ENCODE peak calls at places on chromosomes 16 and 17, in eight cellular contexts. One of them, this sample, is unnamed.

GRCh38 chr17:81066072-81066471 is 31.1 kb downstream of the BAIAP2 start:
- DNase-seq in endothelial cell of umbilical vein: no peak
- DNase-seq in AG04450: no peak
- DNase-seq in CD8-positive, alpha-beta T cell: no peak
- DNase-seq in B cell: no peak
- DNase-seq in left lung: no peak
- DNase-seq in prostate gland: peak; percentile 92
- DNase-seq in nephron progenitor cell: no peak
- DNase-seq in this sample: no peak

GRCh38 chr17:42132941-42133340 is 10.3 kb downstream of the HSPB9 start:
- DNase-seq in endothelial cell of umbilical vein: peak; percentile 48
- DNase-seq in AG04450: no peak
- DNase-seq in CD8-positive, alpha-beta T cell: no peak
- DNase-seq in B cell: no peak
- DNase-seq in left lung: peak; percentile 87
- DNase-seq in prostate gland: peak; percentile 62
- DNase-seq in nephron progenitor cell: no peak
- DNase-seq in this sample: no peak

GRCh38 chr16:31305219-31305618 is 45.4 kb downstream of the ITGAM start:
- DNase-seq in endothelial cell of umbilical vein: no peak
- DNase-seq in AG04450: no peak
- DNase-seq in CD8-positive, alpha-beta T cell: no peak
- DNase-seq in B cell: no peak
- DNase-seq in left lung: no peak
- DNase-seq in prostate gland: no peak
- DNase-seq in nephron progenitor cell: no peak
- DNase-seq in this sample: no peak

GRCh38 chr16:12393208-12393607 is 410.5 kb downstream of the CPPED1 start:
- DNase-seq in endothelial cell of umbilical vein: no peak
- DNase-seq in AG04450: no peak
- DNase-seq in CD8-positive, alpha-beta T cell: no peak
- DNase-seq in B cell: no peak
- DNase-seq in left lung: no peak
- DNase-seq in prostate gland: no peak
- DNase-seq in nephron progenitor cell: no peak
- DNase-seq in this sample: no peak

GRCh38 chr17:40694584-40694983 is 9.0 kb downstream of the KRT24 start:
- DNase-seq in endothelial cell of umbilical vein: no peak
- DNase-seq in AG04450: no peak
- DNase-seq in CD8-positive, alpha-beta T cell: no peak
- DNase-seq in B cell: no peak
- DNase-seq in left lung: no peak
- DNase-seq in prostate gland: peak; percentile 74
- DNase-seq in nephron progenitor cell: no peak
- DNase-seq in this sample: no peak

GRCh38 chr16:56426585-56426984 is 1.2 kb upstream of the AMFR start:
- DNase-seq in endothelial cell of umbilical vein: no peak
- DNase-seq in AG04450: no peak
- DNase-seq in CD8-positive, alpha-beta T cell: no peak
- DNase-seq in B cell: no peak
- DNase-seq in left lung: no peak
- DNase-seq in prostate gland: no peak
- DNase-seq in nephron progenitor cell: no peak
- DNase-seq in this sample: no peak

GRCh38 chr16:67841198-67841815 is 813 bp upstream of the THAP11 start:
- DNase-seq in endothelial cell of umbilical vein: no peak
- DNase-seq in AG04450: no peak
- DNase-seq in CD8-positive, alpha-beta T cell: no peak
- DNase-seq in B cell: no peak
- DNase-seq in left lung: no peak
- DNase-seq in prostate gland: no peak
- DNase-seq in nephron progenitor cell: no peak
- DNase-seq in this sample: no peak

GRCh38 chr17:64230551-64231408 is 32.3 kb downstream of the TEX2 start:
- DNase-seq in endothelial cell of umbilical vein: peak; percentile 28
- DNase-seq in AG04450: peak; percentile 84
- DNase-seq in CD8-positive, alpha-beta T cell: no peak
- DNase-seq in B cell: no peak
- DNase-seq in left lung: no peak
- DNase-seq in prostate gland: no peak
- DNase-seq in nephron progenitor cell: no peak
- DNase-seq in this sample: no peak

GRCh38 chr17:55433029-55433628 is 11.5 kb upstream of the MMD start:
- DNase-seq in endothelial cell of umbilical vein: no peak
- DNase-seq in AG04450: no peak
- DNase-seq in CD8-positive, alpha-beta T cell: no peak
- DNase-seq in B cell: no peak
- DNase-seq in left lung: no peak
- DNase-seq in prostate gland: peak; percentile 78
- DNase-seq in nephron progenitor cell: no peak
- DNase-seq in this sample: no peak

GRCh38 chr17:18185391-18185790 is 1.8 kb downstream of the ALKBH5 start:
- DNase-seq in endothelial cell of umbilical vein: peak; percentile 33
- DNase-seq in AG04450: no peak
- DNase-seq in CD8-positive, alpha-beta T cell: no peak
- DNase-seq in B cell: no peak
- DNase-seq in left lung: no peak
- DNase-seq in prostate gland: no peak
- DNase-seq in nephron progenitor cell: no peak
- DNase-seq in this sample: no peak
- TF ChIP-seq CTCF in endothelial cell of umbilical vein: no peak
- TF ChIP-seq CTCF in AG04450: no peak
- TF ChIP-seq CTCF in CD8-positive, alpha-beta T cell: no peak
- TF ChIP-seq CTCF in B cell: no peak
- TF ChIP-seq CTCF in left lung: no peak
- TF ChIP-seq CTCF in prostate gland: no peak
- TF ChIP-seq CTCF in nephron progenitor cell: no peak
- TF ChIP-seq CTCF in this sample: no peak

GRCh38 chr17:7439462-7440112 is at the start of gene FGF11:
- DNase-seq in endothelial cell of umbilical vein: no peak
- DNase-seq in AG04450: no peak
- DNase-seq in CD8-positive, alpha-beta T cell: no peak
- DNase-seq in B cell: no peak
- DNase-seq in left lung: no peak
- DNase-seq in prostate gland: no peak
- DNase-seq in nephron progenitor cell: peak; percentile 46
- DNase-seq in this sample: no peak

GRCh38 chr17:7437369-7437863 is 1.9 kb upstream of the FGF11 start:
- DNase-seq in endothelial cell of umbilical vein: no peak
- DNase-seq in AG04450: no peak
- DNase-seq in CD8-positive, alpha-beta T cell: no peak
- DNase-seq in B cell: no peak
- DNase-seq in left lung: no peak
- DNase-seq in prostate gland: no peak
- DNase-seq in nephron progenitor cell: no peak
- DNase-seq in this sample: no peak

GRCh38 chr17:7438656-7439460 is 454 bp upstream of the FGF11 start:
- DNase-seq in endothelial cell of umbilical vein: no peak
- DNase-seq in AG04450: no peak
- DNase-seq in CD8-positive, alpha-beta T cell: no peak
- DNase-seq in B cell: no peak
- DNase-seq in left lung: no peak
- DNase-seq in prostate gland: no peak
- DNase-seq in nephron progenitor cell: no peak
- DNase-seq in this sample: no peak

GRCh38 chr17:7436556-7437368 is 1.5 kb downstream of the TMEM102 start:
- DNase-seq in endothelial cell of umbilical vein: peak; percentile 81
- DNase-seq in AG04450: no peak
- DNase-seq in CD8-positive, alpha-beta T cell: peak; percentile 70
- DNase-seq in B cell: peak; percentile 72
- DNase-seq in left lung: peak; percentile 82
- DNase-seq in prostate gland: peak; percentile 79
- DNase-seq in nephron progenitor cell: peak; percentile 85
- DNase-seq in this sample: peak; percentile 71

GRCh38 chr17:7438050-7438614 is 1.2 kb upstream of the FGF11 start:
- DNase-seq in endothelial cell of umbilical vein: peak; percentile 18
- DNase-seq in AG04450: no peak
- DNase-seq in CD8-positive, alpha-beta T cell: no peak
- DNase-seq in B cell: peak; percentile 54
- DNase-seq in left lung: peak; percentile 81
- DNase-seq in prostate gland: peak; percentile 50
- DNase-seq in nephron progenitor cell: peak; percentile 86
- DNase-seq in this sample: peak; percentile 52
- TF ChIP-seq CTCF in endothelial cell of umbilical vein: no peak
- TF ChIP-seq CTCF in AG04450: no peak
- TF ChIP-seq CTCF in CD8-positive, alpha-beta T cell: no peak
- TF ChIP-seq CTCF in B cell: no peak
- TF ChIP-seq CTCF in left lung: no peak
- TF ChIP-seq CTCF in prostate gland: no peak
- TF ChIP-seq CTCF in nephron progenitor cell: no peak
- TF ChIP-seq CTCF in this sample: no peak

DNA sequence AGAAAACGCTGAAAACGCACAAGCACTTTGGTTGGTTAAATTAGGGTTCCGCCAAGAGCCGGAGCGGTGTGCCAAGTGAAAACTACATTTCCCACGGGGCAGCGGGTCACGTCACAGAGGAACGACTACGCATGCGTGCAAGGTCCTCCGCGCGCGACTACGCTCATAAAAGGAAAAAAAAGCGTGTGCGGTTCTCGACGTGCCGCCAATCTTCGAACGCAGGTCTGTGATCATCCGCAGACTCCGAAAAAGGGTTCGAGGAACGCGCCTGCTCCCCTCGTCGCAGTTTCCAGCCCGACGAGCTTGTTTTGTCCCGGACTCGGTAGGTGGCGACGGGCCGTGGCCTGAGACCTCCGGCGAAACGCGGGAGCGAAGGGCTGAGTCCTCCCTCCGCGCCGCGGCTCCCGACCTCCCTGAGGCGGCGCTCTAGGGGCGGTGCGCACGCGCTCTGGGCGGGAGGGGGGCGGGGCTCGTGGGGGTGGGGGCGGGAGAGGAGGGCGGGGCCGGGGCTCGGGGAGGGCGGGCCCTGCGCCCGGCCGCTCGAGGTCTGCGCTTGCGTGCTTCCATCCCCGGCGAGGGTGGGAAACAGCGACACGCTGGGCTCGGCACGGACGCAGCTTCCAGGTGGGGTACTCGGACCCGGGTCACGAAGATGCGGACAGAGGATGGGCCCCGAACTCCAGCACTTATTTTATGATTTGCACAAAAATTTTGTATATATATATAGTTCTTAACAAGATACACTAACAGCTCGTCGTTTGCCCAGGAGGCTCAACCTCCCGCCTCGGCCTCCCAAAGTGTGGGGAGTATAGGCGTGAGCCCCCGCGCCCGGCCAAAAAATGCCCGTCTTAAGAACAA is at the start of gene SGF29:
- DNase-seq in endothelial cell of umbilical vein: peak; percentile 94
- DNase-seq in AG04450: peak; percentile 86
- DNase-seq in CD8-positive, alpha-beta T cell: peak; percentile 87
- DNase-seq in B cell: peak; percentile 95
- DNase-seq in left lung: peak; percentile 93
- DNase-seq in prostate gland: peak; percentile 89
- DNase-seq in nephron progenitor cell: peak; percentile 86
- DNase-seq in this sample: peak; percentile 96
- TF ChIP-seq CTCF in endothelial cell of umbilical vein: peak; percentile 31
- TF ChIP-seq CTCF in AG04450: peak; percentile 27
- TF ChIP-seq CTCF in CD8-positive, alpha-beta T cell: no peak
- TF ChIP-seq CTCF in B cell: peak; percentile 37
- TF ChIP-seq CTCF in left lung: no peak
- TF ChIP-seq CTCF in prostate gland: peak; percentile 21
- TF ChIP-seq CTCF in nephron progenitor cell: no peak
- TF ChIP-seq CTCF in this sample: peak; percentile 31

GRCh38 chr16:4340443-4340842 is 10.7 kb downstream of the PAM16 start:
- DNase-seq in endothelial cell of umbilical vein: no peak
- DNase-seq in AG04450: no peak
- DNase-seq in CD8-positive, alpha-beta T cell: no peak
- DNase-seq in B cell: no peak
- DNase-seq in left lung: no peak
- DNase-seq in prostate gland: no peak
- DNase-seq in nephron progenitor cell: no peak
- DNase-seq in this sample: no peak

GRCh38 chr16:4341250-4341649 is 9.9 kb downstream of the PAM16 start:
- DNase-seq in endothelial cell of umbilical vein: no peak
- DNase-seq in AG04450: no peak
- DNase-seq in CD8-positive, alpha-beta T cell: no peak
- DNase-seq in B cell: no peak
- DNase-seq in left lung: no peak
- DNase-seq in prostate gland: no peak
- DNase-seq in nephron progenitor cell: no peak
- DNase-seq in this sample: no peak

GRCh38 chr16:4339455-4339854 is 11.7 kb downstream of the PAM16 start:
- DNase-seq in endothelial cell of umbilical vein: no peak
- DNase-seq in AG04450: no peak
- DNase-seq in CD8-positive, alpha-beta T cell: no peak
- DNase-seq in B cell: no peak
- DNase-seq in left lung: no peak
- DNase-seq in prostate gland: no peak
- DNase-seq in nephron progenitor cell: no peak
- DNase-seq in this sample: no peak

GRCh38 chr16:4338712-4339299 is 12.3 kb downstream of the PAM16 start:
- DNase-seq in endothelial cell of umbilical vein: no peak
- DNase-seq in AG04450: no peak
- DNase-seq in CD8-positive, alpha-beta T cell: no peak
- DNase-seq in B cell: no peak
- DNase-seq in left lung: no peak
- DNase-seq in prostate gland: no peak
- DNase-seq in nephron progenitor cell: no peak
- DNase-seq in this sample: no peak

DNA sequence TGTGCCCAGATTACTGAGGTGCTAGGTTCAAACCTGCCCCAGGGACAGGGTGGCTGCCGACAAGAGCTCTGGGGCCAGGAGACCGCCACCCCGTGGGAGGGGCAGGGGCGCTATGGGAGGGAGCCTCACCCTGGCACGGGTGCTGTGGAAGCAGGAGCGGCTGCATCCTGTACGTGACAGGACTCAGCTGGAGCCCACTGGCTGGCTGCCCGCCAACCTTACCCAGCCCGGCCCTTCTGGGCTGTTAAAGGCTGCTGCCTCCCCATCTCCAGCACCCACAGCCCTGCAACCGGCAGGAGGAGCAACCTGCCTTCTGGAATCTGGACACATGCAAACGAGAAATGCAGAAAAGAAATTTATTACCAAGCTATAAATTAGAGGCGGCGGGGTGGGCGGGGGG is 11.2 kb downstream of the PAM16 start:
- DNase-seq in endothelial cell of umbilical vein: peak; percentile 64
- DNase-seq in AG04450: peak; percentile 32
- DNase-seq in CD8-positive, alpha-beta T cell: no peak
- DNase-seq in B cell: no peak
- DNase-seq in left lung: no peak
- DNase-seq in prostate gland: no peak
- DNase-seq in nephron progenitor cell: no peak
- DNase-seq in this sample: no peak
- TF ChIP-seq CTCF in endothelial cell of umbilical vein: no peak
- TF ChIP-seq CTCF in AG04450: peak; percentile 39
- TF ChIP-seq CTCF in CD8-positive, alpha-beta T cell: no peak
- TF ChIP-seq CTCF in B cell: no peak
- TF ChIP-seq CTCF in left lung: no peak
- TF ChIP-seq CTCF in prostate gland: no peak
- TF ChIP-seq CTCF in nephron progenitor cell: no peak
- TF ChIP-seq CTCF in this sample: no peak

DNA sequence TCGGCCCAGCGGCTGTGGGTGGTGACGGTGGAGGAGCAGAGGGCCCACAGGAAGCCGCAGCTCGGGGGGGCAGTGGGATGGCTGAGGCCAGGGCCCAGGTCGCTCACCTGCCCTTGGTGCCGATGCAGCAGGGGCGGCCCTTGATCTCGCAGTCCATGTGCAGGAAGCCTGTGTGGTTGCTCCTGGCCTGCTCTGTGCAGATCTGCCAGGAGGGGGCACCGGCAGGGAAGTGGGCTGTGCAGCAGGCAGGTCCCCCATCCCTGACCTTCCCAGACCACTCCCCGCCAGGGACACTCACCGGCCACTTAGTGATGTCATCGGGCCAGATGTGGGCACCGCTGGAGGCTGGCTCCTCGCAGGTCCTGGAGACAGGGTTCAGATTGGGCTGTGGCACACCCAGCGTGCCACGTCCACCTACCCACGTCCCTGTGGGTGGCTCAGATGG is 6.2 kb downstream of the AANAT start:
- DNase-seq in endothelial cell of umbilical vein: no peak
- DNase-seq in AG04450: no peak
- DNase-seq in CD8-positive, alpha-beta T cell: no peak
- DNase-seq in B cell: no peak
- DNase-seq in left lung: no peak
- DNase-seq in prostate gland: no peak
- DNase-seq in nephron progenitor cell: peak; percentile 61
- DNase-seq in this sample: no peak
- TF ChIP-seq CTCF in endothelial cell of umbilical vein: peak; percentile 44
- TF ChIP-seq CTCF in AG04450: peak; percentile 42
- TF ChIP-seq CTCF in CD8-positive, alpha-beta T cell: no peak
- TF ChIP-seq CTCF in B cell: no peak
- TF ChIP-seq CTCF in left lung: no peak
- TF ChIP-seq CTCF in prostate gland: no peak
- TF ChIP-seq CTCF in nephron progenitor cell: peak; percentile 44
- TF ChIP-seq CTCF in this sample: peak; percentile 24

This sample was measured in GM10248.